ENCODE peak calls at places on chromosomes 1 and 21, in eight cellular contexts. One of them, this sample, is unnamed.

GRCh38 chr21:42381347-42381984 is 14.4 kb downstream of the TMPRSS3 start:
- DNase-seq in KG1: no peak
- DNase-seq in NCI-H2171 treated with DMSO at 0.1 percent for 48 hours: peak; percentile 57
- DNase-seq in HT-29: peak; percentile 69
- DNase-seq in B cell: peak; percentile 19
- DNase-seq in neural crest cell: no peak
- DNase-seq in NCI-H1092: peak; percentile 74
- DNase-seq in D341Med: peak; percentile 79
- DNase-seq in this sample: peak; percentile 56

GRCh38 chr21:45471229-45472052 is 66.5 kb downstream of the COL18A1 start:
- DNase-seq in KG1: no peak
- DNase-seq in NCI-H2171 treated with DMSO at 0.1 percent for 48 hours: no peak
- DNase-seq in HT-29: peak; percentile 44
- DNase-seq in B cell: no peak
- DNase-seq in neural crest cell: no peak
- DNase-seq in NCI-H1092: no peak
- DNase-seq in D341Med: no peak
- DNase-seq in this sample: no peak

GRCh38 chr1:8847990-8848389 is 30.5 kb downstream of the ENO1 start:
- DNase-seq in KG1: no peak
- DNase-seq in NCI-H2171 treated with DMSO at 0.1 percent for 48 hours: peak; percentile 19
- DNase-seq in HT-29: peak; percentile 73
- DNase-seq in B cell: no peak
- DNase-seq in neural crest cell: no peak
- DNase-seq in NCI-H1092: peak; percentile 80
- DNase-seq in D341Med: no peak
- DNase-seq in this sample: no peak

GRCh38 chr21:25813917-25814316 is 79.1 kb downstream of the GABPA start:
- DNase-seq in KG1: no peak
- DNase-seq in NCI-H2171 treated with DMSO at 0.1 percent for 48 hours: no peak
- DNase-seq in HT-29: no peak
- DNase-seq in B cell: no peak
- DNase-seq in neural crest cell: no peak
- DNase-seq in NCI-H1092: no peak
- DNase-seq in D341Med: no peak
- DNase-seq in this sample: no peak

GRCh38 chr1:54604572-54605370 is 18.6 kb downstream of the FAM151A start:
- DNase-seq in KG1: peak; percentile 27
- DNase-seq in NCI-H2171 treated with DMSO at 0.1 percent for 48 hours: no peak
- DNase-seq in HT-29: no peak
- DNase-seq in B cell: no peak
- DNase-seq in neural crest cell: no peak
- DNase-seq in NCI-H1092: no peak
- DNase-seq in D341Med: no peak
- DNase-seq in this sample: peak; percentile 5

GRCh38 chr21:21084179-21084578 is 86.0 kb downstream of the NCAM2 start:
- DNase-seq in KG1: no peak
- DNase-seq in NCI-H2171 treated with DMSO at 0.1 percent for 48 hours: no peak
- DNase-seq in HT-29: no peak
- DNase-seq in B cell: no peak
- DNase-seq in neural crest cell: no peak
- DNase-seq in NCI-H1092: no peak
- DNase-seq in D341Med: no peak
- DNase-seq in this sample: no peak

GRCh38 chr21:20997633-20998455 is at the start of gene NCAM2:
- DNase-seq in KG1: peak; percentile 58
- DNase-seq in NCI-H2171 treated with DMSO at 0.1 percent for 48 hours: peak; percentile 39
- DNase-seq in HT-29: no peak
- DNase-seq in B cell: peak; percentile 77
- DNase-seq in neural crest cell: peak; percentile 67
- DNase-seq in NCI-H1092: peak; percentile 66
- DNase-seq in D341Med: peak; percentile 92
- DNase-seq in this sample: peak; percentile 66

GRCh38 chr1:200483491-200484143 is 73.8 kb upstream of the ZNF281 start:
- DNase-seq in KG1: no peak
- DNase-seq in NCI-H2171 treated with DMSO at 0.1 percent for 48 hours: no peak
- DNase-seq in HT-29: peak; percentile 87
- DNase-seq in B cell: no peak
- DNase-seq in neural crest cell: no peak
- DNase-seq in NCI-H1092: no peak
- DNase-seq in D341Med: no peak
- DNase-seq in this sample: no peak

GRCh38 chr1:54885863-54886723 is 902 bp downstream of the DHCR24 start:
- DNase-seq in KG1: no peak
- DNase-seq in NCI-H2171 treated with DMSO at 0.1 percent for 48 hours: peak; percentile 46
- DNase-seq in HT-29: peak; percentile 81
- DNase-seq in B cell: peak; percentile 6
- DNase-seq in neural crest cell: no peak
- DNase-seq in NCI-H1092: no peak
- DNase-seq in D341Med: peak; percentile 55
- DNase-seq in this sample: peak; percentile 5

GRCh38 chr1:160062134-160062533 is 7.8 kb downstream of the KCNJ10 start:
- DNase-seq in KG1: no peak
- DNase-seq in NCI-H2171 treated with DMSO at 0.1 percent for 48 hours: no peak
- DNase-seq in HT-29: no peak
- DNase-seq in B cell: no peak
- DNase-seq in neural crest cell: peak; percentile 32
- DNase-seq in NCI-H1092: no peak
- DNase-seq in D341Med: no peak
- DNase-seq in this sample: no peak

GRCh38 chr1:200487650-200488049 is 77.8 kb upstream of the ZNF281 start:
- DNase-seq in KG1: no peak
- DNase-seq in NCI-H2171 treated with DMSO at 0.1 percent for 48 hours: no peak
- DNase-seq in HT-29: no peak
- DNase-seq in B cell: no peak
- DNase-seq in neural crest cell: no peak
- DNase-seq in NCI-H1092: no peak
- DNase-seq in D341Med: no peak
- DNase-seq in this sample: no peak

GRCh38 chr1:77824083-77824482 is 44.6 kb downstream of the MIGA1 start:
- DNase-seq in KG1: no peak
- DNase-seq in NCI-H2171 treated with DMSO at 0.1 percent for 48 hours: no peak
- DNase-seq in HT-29: no peak
- DNase-seq in B cell: no peak
- DNase-seq in neural crest cell: no peak
- DNase-seq in NCI-H1092: no peak
- DNase-seq in D341Med: no peak
- DNase-seq in this sample: no peak

GRCh38 chr1:89523597-89524368 is 846 bp upstream of the LRRC8B start:
- DNase-seq in KG1: peak; percentile 76
- DNase-seq in NCI-H2171 treated with DMSO at 0.1 percent for 48 hours: peak; percentile 74
- DNase-seq in HT-29: peak; percentile 78
- DNase-seq in B cell: peak; percentile 83
- DNase-seq in neural crest cell: no peak
- DNase-seq in NCI-H1092: peak; percentile 41
- DNase-seq in D341Med: peak; percentile 81
- DNase-seq in this sample: peak; percentile 82

GRCh38 chr1:218330043-218330623 is 15.0 kb upstream of the TGFB2 start:
- DNase-seq in KG1: no peak
- DNase-seq in NCI-H2171 treated with DMSO at 0.1 percent for 48 hours: peak; percentile 66
- DNase-seq in HT-29: peak; percentile 67
- DNase-seq in B cell: peak; percentile 64
- DNase-seq in neural crest cell: no peak
- DNase-seq in NCI-H1092: peak; percentile 19
- DNase-seq in D341Med: no peak
- DNase-seq in this sample: peak; percentile 16

GRCh38 chr1:5364591-5364990 is 627.6 kb downstream of the NPHP4 start:
- DNase-seq in KG1: no peak
- DNase-seq in NCI-H2171 treated with DMSO at 0.1 percent for 48 hours: no peak
- DNase-seq in HT-29: no peak
- DNase-seq in B cell: no peak
- DNase-seq in neural crest cell: no peak
- DNase-seq in NCI-H1092: no peak
- DNase-seq in D341Med: no peak
- DNase-seq in this sample: no peak

GRCh38 chr1:223611939-223612338 is 53.6 kb downstream of the CAPN8 start:
- DNase-seq in KG1: no peak
- DNase-seq in NCI-H2171 treated with DMSO at 0.1 percent for 48 hours: no peak
- DNase-seq in HT-29: no peak
- DNase-seq in B cell: no peak
- DNase-seq in neural crest cell: no peak
- DNase-seq in NCI-H1092: no peak
- DNase-seq in D341Med: no peak
- DNase-seq in this sample: no peak

GRCh38 chr1:40638097-40639036 is 27.1 kb downstream of the RIMS3 start:
- DNase-seq in KG1: no peak
- DNase-seq in NCI-H2171 treated with DMSO at 0.1 percent for 48 hours: no peak
- DNase-seq in HT-29: no peak
- DNase-seq in B cell: no peak
- DNase-seq in neural crest cell: no peak
- DNase-seq in NCI-H1092: no peak
- DNase-seq in D341Med: no peak
- DNase-seq in this sample: no peak

GRCh38 chr21:42513151-42513984 is at the start of gene SLC37A1:
- DNase-seq in KG1: no peak
- DNase-seq in NCI-H2171 treated with DMSO at 0.1 percent for 48 hours: no peak
- DNase-seq in HT-29: peak; percentile 44
- DNase-seq in B cell: peak; percentile 73
- DNase-seq in neural crest cell: peak; percentile 25
- DNase-seq in NCI-H1092: no peak
- DNase-seq in D341Med: peak; percentile 81
- DNase-seq in this sample: no peak

GRCh38 chr1:4214826-4215225 is 314.8 kb upstream of the C1orf174 start:
- DNase-seq in KG1: no peak
- DNase-seq in NCI-H2171 treated with DMSO at 0.1 percent for 48 hours: no peak
- DNase-seq in HT-29: no peak
- DNase-seq in B cell: no peak
- DNase-seq in neural crest cell: no peak
- DNase-seq in NCI-H1092: no peak
- DNase-seq in D341Med: no peak
- DNase-seq in this sample: no peak

GRCh38 chr1:94025383-94026340 is 95.3 kb downstream of the ABCA4 start:
- DNase-seq in KG1: peak; percentile 24
- DNase-seq in NCI-H2171 treated with DMSO at 0.1 percent for 48 hours: peak; percentile 34
- DNase-seq in HT-29: peak; percentile 82
- DNase-seq in B cell: peak; percentile 22
- DNase-seq in neural crest cell: peak; percentile 38
- DNase-seq in NCI-H1092: peak; percentile 19
- DNase-seq in D341Med: peak; percentile 64
- DNase-seq in this sample: peak; percentile 23

GRCh38 chr1:184870319-184870718 is 104.0 kb downstream of the NIBAN1 start:
- DNase-seq in KG1: no peak
- DNase-seq in NCI-H2171 treated with DMSO at 0.1 percent for 48 hours: no peak
- DNase-seq in HT-29: no peak
- DNase-seq in B cell: no peak
- DNase-seq in neural crest cell: no peak
- DNase-seq in NCI-H1092: no peak
- DNase-seq in D341Med: no peak
- DNase-seq in this sample: no peak

GRCh38 chr21:42484966-42485365 is 11.1 kb downstream of the RSPH1 start:
- DNase-seq in KG1: no peak
- DNase-seq in NCI-H2171 treated with DMSO at 0.1 percent for 48 hours: no peak
- DNase-seq in HT-29: no peak
- DNase-seq in B cell: no peak
- DNase-seq in neural crest cell: no peak
- DNase-seq in NCI-H1092: no peak
- DNase-seq in D341Med: no peak
- DNase-seq in this sample: no peak

GRCh38 chr1:56437959-56438358 is 141.4 kb downstream of the PLPP3 start:
- DNase-seq in KG1: no peak
- DNase-seq in NCI-H2171 treated with DMSO at 0.1 percent for 48 hours: no peak
- DNase-seq in HT-29: no peak
- DNase-seq in B cell: no peak
- DNase-seq in neural crest cell: no peak
- DNase-seq in NCI-H1092: no peak
- DNase-seq in D341Med: no peak
- DNase-seq in this sample: no peak

GRCh38 chr1:6093061-6093460 is 47.4 kb downstream of the KCNAB2 start:
- DNase-seq in KG1: no peak
- DNase-seq in NCI-H2171 treated with DMSO at 0.1 percent for 48 hours: no peak
- DNase-seq in HT-29: no peak
- DNase-seq in B cell: no peak
- DNase-seq in neural crest cell: no peak
- DNase-seq in NCI-H1092: no peak
- DNase-seq in D341Med: no peak
- DNase-seq in this sample: no peak

GRCh38 chr1:159009704-159010361 is at the start of gene IFI16:
- DNase-seq in KG1: peak; percentile 77
- DNase-seq in NCI-H2171 treated with DMSO at 0.1 percent for 48 hours: no peak
- DNase-seq in HT-29: no peak
- DNase-seq in B cell: peak; percentile 62
- DNase-seq in neural crest cell: no peak
- DNase-seq in NCI-H1092: no peak
- DNase-seq in D341Med: no peak
- DNase-seq in this sample: no peak

GRCh38 chr1:118136511-118136937 is 48.5 kb downstream of the SPAG17 start:
- DNase-seq in KG1: no peak
- DNase-seq in NCI-H2171 treated with DMSO at 0.1 percent for 48 hours: no peak
- DNase-seq in HT-29: no peak
- DNase-seq in B cell: no peak
- DNase-seq in neural crest cell: no peak
- DNase-seq in NCI-H1092: no peak
- DNase-seq in D341Med: no peak
- DNase-seq in this sample: no peak

This sample was measured in NCI-H524.